ENCODE peak calls at places on chromosomes 7 and 10, in six cellular contexts. One of them, this sample, is unnamed.

GRCh38 chr10:33114451-33114944 is 156.5 kb upstream of the ITGB1 start:
- DNase-seq in Peyer's patch: no peak
- DNase-seq in ascending aorta: no peak
- DNase-seq in pancreas: no peak
- DNase-seq in tibial artery: no peak
- DNase-seq in prostate gland: no peak
- DNase-seq in this sample: no peak

GRCh38 chr10:29326886-29327789 is 38.3 kb downstream of the LYZL1 start:
- DNase-seq in Peyer's patch: no peak
- DNase-seq in ascending aorta: no peak
- DNase-seq in pancreas: no peak
- DNase-seq in tibial artery: no peak
- DNase-seq in prostate gland: no peak
- DNase-seq in this sample: no peak

GRCh38 chr7:106313456-106313891 is 28.7 kb upstream of the NAMPT start:
- DNase-seq in Peyer's patch: no peak
- DNase-seq in ascending aorta: no peak
- DNase-seq in pancreas: no peak
- DNase-seq in tibial artery: no peak
- DNase-seq in prostate gland: peak; percentile 31
- DNase-seq in this sample: no peak

GRCh38 chr10:113131611-113132330 is 181.7 kb downstream of the TCF7L2 start:
- DNase-seq in Peyer's patch: no peak
- DNase-seq in ascending aorta: no peak
- DNase-seq in pancreas: no peak
- DNase-seq in tibial artery: peak; percentile 36
- DNase-seq in prostate gland: no peak
- DNase-seq in this sample: no peak

GRCh38 chr10:86673827-86674581 is 5.7 kb downstream of the LDB3 start:
- DNase-seq in Peyer's patch: no peak
- DNase-seq in ascending aorta: no peak
- DNase-seq in pancreas: no peak
- DNase-seq in tibial artery: peak; percentile 65
- DNase-seq in prostate gland: no peak
- DNase-seq in this sample: no peak

GRCh38 chr10:75887369-75887768 is 455.9 kb downstream of the LRMDA start:
- DNase-seq in Peyer's patch: no peak
- DNase-seq in ascending aorta: no peak
- DNase-seq in pancreas: no peak
- DNase-seq in tibial artery: no peak
- DNase-seq in prostate gland: no peak
- DNase-seq in this sample: no peak

GRCh38 chr7:99090811-99091582 is 52.9 kb downstream of the SMURF1 start:
- DNase-seq in Peyer's patch: no peak
- DNase-seq in ascending aorta: no peak
- DNase-seq in pancreas: no peak
- DNase-seq in tibial artery: no peak
- DNase-seq in prostate gland: no peak
- DNase-seq in this sample: no peak

GRCh38 chr7:44085549-44085948 is 3.2 kb upstream of the POLM start:
- DNase-seq in Peyer's patch: no peak
- DNase-seq in ascending aorta: no peak
- DNase-seq in pancreas: no peak
- DNase-seq in tibial artery: no peak
- DNase-seq in prostate gland: no peak
- DNase-seq in this sample: peak; percentile 4

GRCh38 chr10:132098539-132099421 is 33.0 kb downstream of the JAKMIP3 start:
- DNase-seq in Peyer's patch: no peak
- DNase-seq in ascending aorta: no peak
- DNase-seq in pancreas: no peak
- DNase-seq in tibial artery: no peak
- DNase-seq in prostate gland: no peak
- DNase-seq in this sample: no peak

GRCh38 chr7:27154901-27155815 is 1.3 kb downstream of the HOXA7 start:
- DNase-seq in Peyer's patch: peak; percentile 17
- DNase-seq in ascending aorta: no peak
- DNase-seq in pancreas: peak; percentile 5
- DNase-seq in tibial artery: no peak
- DNase-seq in prostate gland: no peak
- DNase-seq in this sample: no peak

GRCh38 chr10:98331888-98332287 is 63.9 kb upstream of the LOXL4 start:
- DNase-seq in Peyer's patch: no peak
- DNase-seq in ascending aorta: no peak
- DNase-seq in pancreas: no peak
- DNase-seq in tibial artery: no peak
- DNase-seq in prostate gland: no peak
- DNase-seq in this sample: no peak

GRCh38 chr10:72084094-72084459 is 4.3 kb downstream of the SPOCK2 start:
- DNase-seq in Peyer's patch: no peak
- DNase-seq in ascending aorta: no peak
- DNase-seq in pancreas: no peak
- DNase-seq in tibial artery: no peak
- DNase-seq in prostate gland: no peak
- DNase-seq in this sample: peak; percentile 51

GRCh38 chr10:89414879-89415821 is 782 bp downstream of the IFIT5 start:
- DNase-seq in Peyer's patch: peak; percentile 72
- DNase-seq in ascending aorta: no peak
- DNase-seq in pancreas: peak; percentile 45
- DNase-seq in tibial artery: peak; percentile 55
- DNase-seq in prostate gland: peak; percentile 34
- DNase-seq in this sample: peak; percentile 36

GRCh38 chr7:101397770-101398324 is 35.2 kb downstream of the COL26A1 start:
- DNase-seq in Peyer's patch: no peak
- DNase-seq in ascending aorta: no peak
- DNase-seq in pancreas: no peak
- DNase-seq in tibial artery: no peak
- DNase-seq in prostate gland: no peak
- DNase-seq in this sample: no peak

GRCh38 chr10:48333856-48334255 is 27.4 kb downstream of the MAPK8 start:
- DNase-seq in Peyer's patch: no peak
- DNase-seq in ascending aorta: no peak
- DNase-seq in pancreas: no peak
- DNase-seq in tibial artery: no peak
- DNase-seq in prostate gland: no peak
- DNase-seq in this sample: no peak

GRCh38 chr7:45881759-45882464 is 6.4 kb upstream of the IGFBP1 start:
- DNase-seq in Peyer's patch: no peak
- DNase-seq in ascending aorta: no peak
- DNase-seq in pancreas: no peak
- DNase-seq in tibial artery: no peak
- DNase-seq in prostate gland: no peak
- DNase-seq in this sample: no peak

GRCh38 chr7:28046035-28046434 is 134.6 kb downstream of the JAZF1 start:
- DNase-seq in Peyer's patch: no peak
- DNase-seq in ascending aorta: no peak
- DNase-seq in pancreas: no peak
- DNase-seq in tibial artery: no peak
- DNase-seq in prostate gland: no peak
- DNase-seq in this sample: no peak

GRCh38 chr10:71079761-71080380 is 132.5 kb upstream of the UNC5B start:
- DNase-seq in Peyer's patch: no peak
- DNase-seq in ascending aorta: no peak
- DNase-seq in pancreas: no peak
- DNase-seq in tibial artery: no peak
- DNase-seq in prostate gland: no peak
- DNase-seq in this sample: no peak

GRCh38 chr7:138979988-138980574 is 1.1 kb downstream of the KIAA1549 start:
- DNase-seq in Peyer's patch: no peak
- DNase-seq in ascending aorta: no peak
- DNase-seq in pancreas: no peak
- DNase-seq in tibial artery: no peak
- DNase-seq in prostate gland: no peak
- DNase-seq in this sample: no peak

GRCh38 chr10:126634347-126634746 is 36.1 kb downstream of the C10orf90 start:
- DNase-seq in Peyer's patch: no peak
- DNase-seq in ascending aorta: no peak
- DNase-seq in pancreas: no peak
- DNase-seq in tibial artery: no peak
- DNase-seq in prostate gland: no peak
- DNase-seq in this sample: no peak

GRCh38 chr7:156017916-156018700 is 205.8 kb upstream of the SHH start:
- DNase-seq in Peyer's patch: no peak
- DNase-seq in ascending aorta: no peak
- DNase-seq in pancreas: no peak
- DNase-seq in tibial artery: no peak
- DNase-seq in prostate gland: no peak
- DNase-seq in this sample: no peak

GRCh38 chr7:158028971-158029370 is 558.7 kb downstream of the PTPRN2 start:
- DNase-seq in Peyer's patch: no peak
- DNase-seq in ascending aorta: no peak
- DNase-seq in pancreas: no peak
- DNase-seq in tibial artery: peak; percentile 18
- DNase-seq in prostate gland: no peak
- DNase-seq in this sample: no peak

GRCh38 chr7:158028290-158028941 is 559.2 kb downstream of the PTPRN2 start:
- DNase-seq in Peyer's patch: no peak
- DNase-seq in ascending aorta: no peak
- DNase-seq in pancreas: no peak
- DNase-seq in tibial artery: no peak
- DNase-seq in prostate gland: peak; percentile 40
- DNase-seq in this sample: no peak

GRCh38 chr7:158029431-158029938 is 558.1 kb downstream of the PTPRN2 start:
- DNase-seq in Peyer's patch: no peak
- DNase-seq in ascending aorta: no peak
- DNase-seq in pancreas: no peak
- DNase-seq in tibial artery: peak; percentile 1
- DNase-seq in prostate gland: no peak
- DNase-seq in this sample: no peak

GRCh38 chr7:158030566-158030965 is 557.1 kb downstream of the PTPRN2 start:
- DNase-seq in Peyer's patch: no peak
- DNase-seq in ascending aorta: no peak
- DNase-seq in pancreas: no peak
- DNase-seq in tibial artery: no peak
- DNase-seq in prostate gland: no peak
- DNase-seq in this sample: no peak

GRCh38 chr7:158030071-158030470 is 557.6 kb downstream of the PTPRN2 start:
- DNase-seq in Peyer's patch: no peak
- DNase-seq in ascending aorta: no peak
- DNase-seq in pancreas: no peak
- DNase-seq in tibial artery: no peak
- DNase-seq in prostate gland: no peak
- DNase-seq in this sample: no peak
- H3K9me3 ChIP-seq in Peyer's patch: no peaks in the 10 kb centered on the region
- H3K9me3 ChIP-seq in ascending aorta: no peaks in the 10 kb centered on the region
- H3K9me3 ChIP-seq in pancreas: no peaks in the 10 kb centered on the region
- H3K9me3 ChIP-seq in tibial artery: no peaks in the 10 kb centered on the region
- H3K9me3 ChIP-seq in prostate gland: no peaks in the 10 kb centered on the region
- H3K9me3 ChIP-seq in this sample: no peaks in the 10 kb centered on the region

DNA sequence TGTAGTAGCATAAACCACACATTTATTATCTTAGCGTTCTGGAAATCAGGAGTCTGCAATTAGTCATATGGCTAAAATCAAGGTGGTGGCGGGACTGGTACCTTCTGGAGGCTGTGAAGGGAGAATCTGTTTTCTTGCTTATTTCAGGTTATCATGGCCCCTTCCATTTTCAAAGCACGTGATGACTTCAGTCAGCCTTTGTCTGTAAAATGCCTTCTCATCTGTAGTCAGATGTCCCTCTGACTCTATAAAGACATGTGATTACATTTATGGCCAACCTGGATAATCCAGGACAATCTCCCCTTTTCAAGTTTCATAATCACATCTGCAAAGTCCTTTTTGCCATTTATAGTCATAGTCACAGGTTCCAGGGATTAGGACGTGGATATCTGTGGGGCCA is 15.5 kb upstream of the ZNF248 start:
- DNase-seq in Peyer's patch: no peak
- DNase-seq in ascending aorta: no peak
- DNase-seq in pancreas: no peak
- DNase-seq in tibial artery: no peak
- DNase-seq in prostate gland: no peak
- DNase-seq in this sample: no peak
- H3K9me3 ChIP-seq in Peyer's patch: no peaks in the 10 kb centered on the region
- H3K9me3 ChIP-seq in ascending aorta: no peaks in the 10 kb centered on the region
- H3K9me3 ChIP-seq in pancreas: no peaks in the 10 kb centered on the region
- H3K9me3 ChIP-seq in tibial artery: no peaks in the 10 kb centered on the region
- H3K9me3 ChIP-seq in prostate gland: no peaks in the 10 kb centered on the region
- H3K9me3 ChIP-seq in this sample: no peaks in the 10 kb centered on the region

DNA sequence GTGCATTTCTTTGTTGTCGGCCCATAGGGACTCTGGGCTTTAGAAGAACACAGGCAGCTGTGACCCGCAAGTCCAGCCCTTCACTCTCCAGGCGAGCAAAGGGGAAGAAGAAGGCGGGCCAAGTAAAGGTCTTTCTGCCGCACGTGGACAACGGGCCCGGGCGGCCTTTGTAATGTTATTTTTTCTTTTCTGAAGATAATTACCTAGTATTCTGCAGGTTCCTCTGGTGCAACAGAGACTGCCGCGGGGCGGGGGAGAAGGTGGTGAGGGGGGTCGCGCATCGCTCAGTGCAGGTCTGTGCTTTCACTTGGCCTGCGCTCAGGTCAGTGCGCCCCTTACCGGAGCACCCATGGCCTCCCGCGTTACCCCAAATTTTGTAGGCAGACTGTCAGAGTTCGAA is 7.1 kb upstream of the TBX20 start:
- DNase-seq in Peyer's patch: no peak
- DNase-seq in ascending aorta: no peak
- DNase-seq in pancreas: no peak
- DNase-seq in tibial artery: no peak
- DNase-seq in prostate gland: no peak
- DNase-seq in this sample: no peak
- H3K9me3 ChIP-seq in Peyer's patch: no peaks in the 10 kb centered on the region
- H3K9me3 ChIP-seq in ascending aorta: no peaks in the 10 kb centered on the region
- H3K9me3 ChIP-seq in pancreas: no peaks in the 10 kb centered on the region
- H3K9me3 ChIP-seq in tibial artery: no peaks in the 10 kb centered on the region
- H3K9me3 ChIP-seq in prostate gland: no peaks in the 10 kb centered on the region
- H3K9me3 ChIP-seq in this sample: no peaks in the 10 kb centered on the region

GRCh38 chr7:87510430-87510875 is 35.0 kb upstream of the ABCB4 start:
- DNase-seq in Peyer's patch: no peak
- DNase-seq in ascending aorta: no peak
- DNase-seq in pancreas: no peak
- DNase-seq in tibial artery: no peak
- DNase-seq in prostate gland: no peak
- DNase-seq in this sample: no peak

GRCh38 chr7:87506243-87507180 is 31.0 kb upstream of the ABCB4 start:
- DNase-seq in Peyer's patch: no peak
- DNase-seq in ascending aorta: no peak
- DNase-seq in pancreas: no peak
- DNase-seq in tibial artery: no peak
- DNase-seq in prostate gland: no peak
- DNase-seq in this sample: no peak

GRCh38 chr7:87513735-87514319 is 38.3 kb upstream of the ABCB4 start:
- DNase-seq in Peyer's patch: no peak
- DNase-seq in ascending aorta: no peak
- DNase-seq in pancreas: no peak
- DNase-seq in tibial artery: no peak
- DNase-seq in prostate gland: no peak
- DNase-seq in this sample: no peak

GRCh38 chr7:87507446-87507845 is 32.0 kb upstream of the ABCB4 start:
- DNase-seq in Peyer's patch: no peak
- DNase-seq in ascending aorta: no peak
- DNase-seq in pancreas: no peak
- DNase-seq in tibial artery: no peak
- DNase-seq in prostate gland: no peak
- DNase-seq in this sample: no peak

DNA sequence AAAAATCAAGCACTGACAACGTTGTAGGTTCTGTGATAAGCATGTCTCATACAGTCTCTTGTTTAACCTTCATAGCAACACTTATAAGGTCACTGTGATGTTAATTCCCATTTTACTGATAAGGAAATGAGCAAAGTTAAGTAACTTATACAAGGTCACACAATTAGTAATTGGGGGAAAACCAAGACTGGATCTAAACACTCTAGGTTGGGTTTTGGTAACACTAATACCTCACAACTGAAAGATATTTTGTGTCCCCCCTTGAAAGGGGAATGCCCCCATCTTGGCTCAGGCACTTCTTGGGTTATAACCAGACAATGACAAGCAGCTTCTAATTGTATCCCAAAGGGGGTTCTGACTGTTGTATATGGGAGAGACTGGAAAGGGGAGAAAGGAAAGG is 36.0 kb upstream of the ABCB4 start:
- DNase-seq in Peyer's patch: no peak
- DNase-seq in ascending aorta: no peak
- DNase-seq in pancreas: no peak
- DNase-seq in tibial artery: no peak
- DNase-seq in prostate gland: no peak
- DNase-seq in this sample: no peak
- H3K9me3 ChIP-seq in Peyer's patch: no peaks in the 10 kb centered on the region
- H3K9me3 ChIP-seq in ascending aorta: no peaks in the 10 kb centered on the region
- H3K9me3 ChIP-seq in pancreas: no peaks in the 10 kb centered on the region
- H3K9me3 ChIP-seq in tibial artery: no peaks in the 10 kb centered on the region
- H3K9me3 ChIP-seq in prostate gland: no peaks in the 10 kb centered on the region
- H3K9me3 ChIP-seq in this sample: no peaks in the 10 kb centered on the region